ENCODE peak calls at places on chromosomes 16 and 17, in four cellular contexts. V is mesenchymal stem cell, U is neuronal stem cell, S is H1. I is an unnamed sample. For H3K4me1, the result is how much of the 10 kb centered on the place peaks cover.

GRCh38 chr17:11925271-11926021 is 71.8 kb downstream of the ZNF18 start:
- DNase-seq in U (no peak), S (no peak), V (no peak), I (peak)

GRCh38 chr17:63932008-63932561 is at the start of gene CD79B:
- DNase-seq in S (peak), V (no peak), U (no peak), I (no peak)

GRCh38 chr16:89020925-89021595 is 44.1 kb upstream of the CBFA2T3 start:
- DNase-seq in U (no peak), S (no peak), V (no peak), I (no peak)

GRCh38 chr16:84836234-84836647 is 16.5 kb downstream of the CRISPLD2 start:
- DNase-seq in S (peak), V (peak), U (peak), I (peak)

GRCh38 chr16:81652798-81653505 is 126.1 kb upstream of the PLCG2 start:
- DNase-seq in V (no peak), U (no peak), S (no peak), I (no peak)

GRCh38 chr16:4900750-4901149 is 36.2 kb downstream of the PPL start:
- DNase-seq in V (no peak), U (no peak), S (no peak), I (no peak)

GRCh38 chr16:55376567-55377167 is 52.7 kb downstream of the IRX6 start:
- DNase-seq in S (no peak), U (no peak), V (no peak), I (no peak)

GRCh38 chr17:12659500-12659899 is 6.2 kb upstream of the MYOCD start:
- DNase-seq in U (no peak), V (peak), S (no peak), I (no peak)

GRCh38 chr17:56599566-56599965 is 6.1 kb downstream of the NOG start:
- DNase-seq in V (no peak), U (no peak), S (no peak), I (no peak)

GRCh38 chr17:48631693-48632578 is 5.8 kb upstream of the HOXB9 start:
- DNase-seq in S (no peak), U (no peak), V (no peak), I (peak)

GRCh38 chr16:50879873-50880695 is 138.2 kb downstream of the CYLD start:
- DNase-seq in V (no peak), S (peak), U (peak), I (peak)

GRCh38 chr17:51548125-51548524 is 287.8 kb downstream of the UTP18 start:
- DNase-seq in U (no peak), S (no peak), V (no peak), I (no peak)

GRCh38 chr17:10804546-10804945 is 647 bp upstream of the TMEM238L start:
- DNase-seq in S (no peak), V (no peak), U (no peak), I (no peak)

GRCh38 chr17:27975146-27976011 is 67.1 kb upstream of the NLK start:
- DNase-seq in V (no peak), S (no peak), U (no peak), I (no peak)

GRCh38 chr17:75681289-75681688 is 14.2 kb downstream of the SAP30BP start:
- DNase-seq in V (peak), U (no peak), S (no peak), I (no peak)

GRCh38 chr16:10608687-10609409 is 28.4 kb upstream of the EMP2 start:
- DNase-seq in V (no peak), S (no peak), U (no peak), I (no peak)

GRCh38 chr17:45265823-45266222 is 3.9 kb upstream of the SPATA32 start:
- DNase-seq in S (no peak), V (peak), U (no peak), I (no peak)

GRCh38 chr16:54140057-54140787 is 146.4 kb downstream of the IRX3 start:
- DNase-seq in S (no peak), U (no peak), V (peak), I (peak)

GRCh38 chr16:66376577-66377326 is 10.3 kb downstream of the CDH5 start:
- DNase-seq in S (no peak), V (no peak), U (no peak), I (no peak)

GRCh38 chr16:75068075-75068474 is 48.5 kb downstream of the LDHD start:
- DNase-seq in V (no peak), S (no peak), U (no peak), I (no peak)

GRCh38 chr17:1399366-1399678 is 700 bp downstream of the YWHAE start:
- DNase-seq in S (no peak), U (no peak), V (no peak), I (no peak)

GRCh38 chr17:13874817-13875216 is 194.5 kb upstream of the COX10 start:
- DNase-seq in U (no peak), S (no peak), V (no peak), I (peak)

GRCh38 chr17:82388922-82389283 is 17.3 kb downstream of the UTS2R start:
- DNase-seq in U (no peak), S (no peak), V (no peak), I (no peak)

GRCh38 chr17:44356241-44356640 is 7.4 kb downstream of the FAM171A2 start:
- DNase-seq in S (no peak), V (no peak), U (no peak), I (no peak)

GRCh38 chr17:43018008-43018853 is 4.0 kb downstream of the VAT1 start:
- DNase-seq in V (peak), U (peak), S (no peak), I (peak)

GRCh38 chr16:67055712-67056487 is 27.0 kb downstream of the CBFB start:
- DNase-seq in U (no peak), S (no peak), V (peak), I (no peak)

GRCh38 chr17:752620-753219 is 656 bp upstream of the GEMIN4 start:
- DNase-seq in S (no peak), V (peak), U (no peak), I (peak)

GRCh38 chr17:61422116-61422799 is 22.6 kb downstream of the TBX2 start:
- DNase-seq in V (no peak), S (no peak), U (no peak), I (no peak)

GRCh38 chr16:4870138-4870671 is 22.9 kb downstream of the UBN1 start:
- DNase-seq in U (no peak), S (no peak), V (no peak), I (no peak)

GRCh38 chr16:49350265-49351103 is 23.1 kb upstream of the C16orf78 start:
- DNase-seq in S (peak), V (peak), U (peak), I (peak)

GRCh38 chr17:61425682-61426481 is 26.2 kb downstream of the TBX2 start:
- DNase-seq in U (no peak), S (peak), V (no peak), I (peak)

GRCh38 chr17:56881685-56882295 is 32.1 kb downstream of the TRIM25 start:
- DNase-seq in S (peak), U (no peak), V (no peak), I (no peak)

GRCh38 chr16:75762746-75763145 is 36.5 kb upstream of the CPHXL start:
- DNase-seq in S (no peak), U (no peak), V (no peak), I (no peak)

GRCh38 chr17:8726951-8727555 is 17.6 kb downstream of the CCDC42 start:
- DNase-seq in V (no peak), S (no peak), U (no peak), I (no peak)

GRCh38 chr16:46801428-46802049 is 29.4 kb downstream of the C16orf87 start:
- DNase-seq in V (peak), U (no peak), S (no peak), I (peak)

GRCh38 chr17:73474370-73474988 is 162.7 kb upstream of the CDC42EP4 start:
- DNase-seq in V (peak), U (no peak), S (no peak), I (peak)

GRCh38 chr17:57016764-57017116 is 38.8 kb downstream of the SCPEP1 start:
- DNase-seq in V (peak), U (no peak), S (no peak), I (peak)

GRCh38 chr16:12268602-12269001 is 292.1 kb downstream of the SNX29 start:
- DNase-seq in S (no peak), U (no peak), V (peak), I (no peak)

DNA sequence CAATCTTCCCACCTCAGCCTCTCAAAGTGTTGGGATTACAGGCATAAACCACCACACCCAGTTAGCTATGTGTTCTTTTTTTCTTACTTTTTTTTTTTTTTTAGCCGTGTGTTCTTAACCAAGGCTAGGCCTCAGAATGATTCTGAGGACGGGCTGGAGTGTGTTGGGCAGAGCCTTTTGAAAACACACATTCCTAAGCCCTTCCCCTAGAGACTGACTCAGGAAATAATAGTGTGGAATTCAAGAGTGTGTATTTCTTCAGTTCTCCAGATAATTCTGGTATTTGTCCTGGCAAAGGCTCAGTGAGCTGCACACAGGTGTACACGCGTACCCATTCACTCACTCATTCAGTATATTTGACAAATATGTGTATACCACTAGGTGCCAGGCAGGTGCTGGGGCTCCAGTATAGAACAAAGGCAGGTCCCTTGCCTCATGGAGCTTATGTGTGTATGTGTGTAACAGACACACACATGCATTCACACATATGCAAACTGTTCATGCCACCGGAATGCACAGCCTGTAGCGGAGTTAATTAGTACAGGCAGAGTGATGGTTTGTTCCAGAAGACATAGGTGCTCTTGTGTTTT is 19.4 kb upstream of the NFATC3 start:
- DNase-seq in V (peak), S (no peak), U (no peak), I (no peak)
- H3K4me1 ChIP-seq in V (under half), S (under half), U (under half), I (under half)

DNA sequence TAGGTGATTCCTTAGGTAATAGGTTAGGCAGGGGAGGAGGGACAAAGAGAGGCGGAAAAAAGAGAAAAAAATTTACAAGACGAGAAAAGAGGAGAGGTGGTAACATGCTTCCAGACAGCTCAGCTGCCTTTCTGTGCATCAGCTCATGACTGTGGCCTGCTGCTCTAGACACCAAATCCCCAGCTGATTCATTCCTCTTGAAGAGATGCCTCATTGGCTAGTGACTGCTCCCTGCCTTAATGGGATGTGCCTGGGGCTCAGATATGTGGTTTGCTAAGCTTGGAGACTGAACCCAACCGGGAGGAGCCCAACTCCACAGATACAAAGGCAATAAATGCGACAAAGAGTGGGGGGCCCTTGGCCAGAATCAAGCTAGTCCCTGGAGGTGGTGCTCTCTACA is 105.9 kb upstream of the FAM20A start:
- DNase-seq in U (no peak), S (no peak), V (peak), I (no peak)
- H3K4ac ChIP-seq in U (no peak), S (no peak), V (no peak), I (no peak)

GRCh38 chr17:29623283-29623647 is 553 bp upstream of the CORO6 start:
- DNase-seq in S (no peak), V (no peak), U (no peak), I (no peak)

GRCh38 chr17:29622337-29623282 is at the start of gene CORO6:
- DNase-seq in U (peak), V (peak), S (peak), I (peak)

GRCh38 chr17:29627951-29628350 is 5.2 kb upstream of the CORO6 start:
- DNase-seq in V (no peak), U (no peak), S (no peak), I (no peak)

GRCh38 chr17:29624586-29624985 is 1.9 kb upstream of the CORO6 start:
- DNase-seq in V (no peak), U (no peak), S (no peak), I (no peak)

DNA sequence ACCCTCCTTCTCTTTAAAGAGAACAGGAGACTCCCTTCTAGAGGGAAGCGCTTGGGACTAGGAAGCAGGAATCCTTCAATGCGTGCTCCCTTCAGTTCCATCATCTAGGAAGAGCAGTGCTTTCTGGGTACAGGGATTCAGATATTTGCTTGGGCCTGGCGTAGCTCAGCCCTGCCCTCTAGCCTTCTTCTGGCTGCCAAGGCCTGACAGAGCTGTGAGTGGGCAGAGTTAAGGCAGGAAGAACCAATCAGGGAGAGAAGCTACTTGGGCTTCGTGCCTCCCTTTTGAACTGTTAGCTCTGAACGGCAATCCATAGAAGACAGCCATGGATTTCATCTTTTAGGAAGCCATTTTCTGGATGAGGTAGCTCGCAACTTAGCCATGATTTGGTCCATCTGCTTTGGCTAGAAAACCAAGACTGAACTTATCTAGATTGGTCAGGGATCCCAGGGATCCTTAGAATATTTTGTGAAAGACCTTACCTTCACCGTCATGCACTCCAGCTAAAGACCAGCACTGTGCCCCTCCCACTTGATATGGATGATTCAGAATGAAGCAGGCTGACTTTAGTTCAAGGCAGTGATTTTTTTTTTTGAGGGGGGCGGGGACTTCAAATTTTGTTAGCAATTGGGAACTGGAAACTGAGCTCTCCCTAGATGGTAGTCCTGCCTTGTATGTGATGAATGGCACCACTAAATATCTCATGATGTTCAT is 2.5 kb upstream of the CORO6 start:
- DNase-seq in U (no peak), S (no peak), V (no peak), I (peak)
- H3K4me3 ChIP-seq in U (no peak), S (no peak), V (no peak), I (no peak)

GRCh38 chr16:57938484-57938883 is 32.4 kb downstream of the CNGB1 start:
- DNase-seq in U (no peak), S (no peak), V (no peak), I (no peak)

GRCh38 chr16:57939872-57940224 is 31.1 kb downstream of the CNGB1 start:
- DNase-seq in V (no peak), U (no peak), S (no peak), I (no peak)

GRCh38 chr16:57938936-57939871 is 31.7 kb downstream of the CNGB1 start:
- DNase-seq in U (no peak), V (no peak), S (no peak), I (peak)

GRCh38 chr16:57937861-57938260 is 33.1 kb downstream of the CNGB1 start:
- DNase-seq in V (no peak), S (no peak), U (no peak), I (no peak)

DNA sequence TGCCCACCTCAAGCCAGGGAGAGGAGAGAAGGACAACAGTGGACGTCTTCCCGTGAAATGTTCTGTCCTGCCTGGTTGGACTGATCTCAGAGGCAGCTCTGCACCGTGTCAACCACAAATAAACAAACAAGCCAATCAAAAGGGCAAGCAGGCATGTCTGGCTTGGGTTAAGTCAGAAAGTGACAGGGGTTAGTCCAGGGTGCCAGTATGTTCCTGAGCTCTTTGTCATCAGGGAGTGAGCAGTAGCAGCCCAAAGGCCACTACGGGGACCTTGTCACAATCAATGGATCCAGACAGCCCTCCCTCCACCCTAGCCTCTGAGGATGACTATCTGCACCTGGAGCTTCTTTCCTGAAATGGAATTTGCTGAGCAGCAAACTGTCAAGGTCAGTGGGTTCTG is 35.0 kb downstream of the CNGB1 start:
- DNase-seq in S (no peak), V (no peak), U (no peak), I (no peak)
- H3K4me1 ChIP-seq in S (under half), V (under half), U (under half), I (under half)

GRCh38 chr16:2154533-2155090 is 970 bp upstream of the TRAF7 start:
- DNase-seq in V (no peak), S (no peak), U (no peak), I (no peak)

GRCh38 chr16:2157480-2158261 is 2.1 kb downstream of the TRAF7 start:
- DNase-seq in U (no peak), V (no peak), S (no peak), I (no peak)

GRCh38 chr16:2156849-2157224 is 1.3 kb downstream of the TRAF7 start:
- DNase-seq in V (no peak), S (no peak), U (no peak), I (no peak)

GRCh38 chr16:2155091-2156024 is at the start of gene TRAF7:
- DNase-seq in S (peak), V (peak), U (peak), I (peak)

DNA sequence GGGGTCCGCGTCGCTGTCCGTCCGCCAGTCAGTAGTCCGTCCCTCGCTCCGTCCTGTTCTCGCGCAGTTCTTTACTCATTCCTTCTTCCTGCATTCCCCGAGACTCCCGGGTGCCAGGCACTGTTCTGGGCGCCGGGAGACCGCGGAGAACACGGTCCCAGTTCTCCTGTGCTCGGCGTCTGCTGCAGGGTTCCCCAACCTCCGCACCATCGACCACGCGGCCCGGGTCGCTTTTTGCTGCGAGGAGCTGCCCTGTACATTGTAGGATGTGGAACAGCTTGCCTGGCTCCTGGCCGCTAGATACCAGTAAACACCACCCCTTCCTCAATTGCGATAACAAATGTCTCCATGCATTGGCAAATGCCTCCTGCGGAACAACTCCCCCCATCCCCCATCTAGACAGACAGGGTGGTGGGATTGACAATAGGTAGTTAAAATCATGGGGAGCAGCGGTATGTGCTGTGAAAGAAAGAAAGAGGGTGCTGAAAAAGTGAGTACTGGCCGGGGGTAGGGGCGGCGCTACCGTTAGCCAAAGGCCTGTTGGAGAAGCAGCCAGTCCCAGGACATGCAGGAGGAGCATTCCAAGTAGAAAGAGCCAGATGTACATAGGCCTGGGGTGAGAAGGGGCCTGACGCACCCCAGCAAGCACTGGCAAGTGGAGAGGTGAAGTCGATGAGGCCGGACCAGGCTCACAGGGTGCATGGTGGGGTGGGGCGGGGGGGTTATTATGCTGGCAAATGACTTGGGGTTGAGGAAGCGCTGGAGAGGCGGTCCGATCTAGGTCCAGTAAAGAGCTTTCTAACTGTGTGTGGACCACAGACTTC is 655 bp downstream of the TRAF7 start:
- DNase-seq in S (no peak), V (peak), U (no peak), I (peak)
- H3K4ac ChIP-seq in S (peak), V (peak), U (no peak), I (peak)

DNA sequence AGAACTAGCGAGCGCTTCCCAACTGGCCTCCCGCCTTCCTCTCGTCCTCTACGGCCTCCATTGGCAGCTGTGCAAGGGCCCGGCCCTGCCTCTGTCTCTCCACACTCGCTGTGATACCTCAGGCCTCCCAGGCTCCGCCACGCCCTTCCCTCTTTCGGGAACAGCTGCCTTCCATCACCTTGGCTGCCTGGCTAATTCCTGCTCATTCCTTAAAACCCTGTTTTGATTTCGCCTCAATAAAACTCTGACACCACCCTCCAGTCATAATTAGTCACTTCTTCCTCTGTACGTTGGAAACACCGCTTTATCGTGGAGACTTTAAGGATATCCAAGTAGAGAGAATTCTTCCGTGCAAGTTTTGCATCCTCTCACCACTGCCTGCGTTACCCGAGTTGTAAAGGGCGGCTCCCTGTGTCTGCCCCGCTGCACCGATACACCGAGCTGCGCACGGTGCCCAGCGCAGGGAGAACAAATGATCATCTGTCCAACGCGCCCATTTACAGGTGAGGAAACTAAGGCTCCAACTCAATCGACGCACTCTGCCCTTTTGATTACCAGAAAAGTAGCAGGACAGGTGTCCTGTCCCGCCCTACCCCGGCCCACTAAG is 139.6 kb downstream of the SEC14L1 start:
- DNase-seq in U (no peak), V (peak), S (peak), I (peak)
- H3K4me3 ChIP-seq in U (peak), V (peak), S (peak), I (no peak)

GRCh38 chr16:27408602-27409031 is 6.6 kb downstream of the IL21R start:
- DNase-seq in S (no peak), V (no peak), U (no peak), I (no peak)
- H3K4me1 ChIP-seq in S (under half), V (under half), U (under half), I (under half)

I was measured in mesendoderm.